ENCODE peak calls at places on chromosomes 13 and 19, in seven cellular contexts. G is adipocyte, L is AG09309, I is retinal pigment epithelial cell, W is type B pancreatic cell, H is GM04504, C is astrocyte of the spinal cord. A is an unnamed sample.

GRCh38 chr13:45928843-45929242 is 77.3 kb upstream of the SIAH3 start:
- DNase-seq in I (peak), W (no peak), G (peak), C (no peak), L (no peak), H (no peak), A (peak)

GRCh38 chr13:75705395-75705794 is 69.3 kb downstream of the LMO7 start:
- DNase-seq in L (peak), W (no peak), G (peak), C (peak), I (peak), H (peak), A (peak)

GRCh38 chr13:57629391-57629804 is 2.1 kb upstream of the PCDH17 start:
- DNase-seq in L (no peak), G (peak), C (no peak), I (no peak), H (no peak), W (no peak), A (no peak)

GRCh38 chr13:30022256-30022655 is 171.8 kb upstream of the UBL3 start:
- DNase-seq in C (no peak), L (no peak), W (no peak), H (no peak), G (no peak), I (no peak), A (no peak)

GRCh38 chr19:14325134-14325533 is 56.1 kb upstream of the ADGRE5 start:
- DNase-seq in G (no peak), I (no peak), W (no peak), C (no peak), L (no peak), H (no peak), A (no peak)

GRCh38 chr19:1567116-1567847 is 843 bp downstream of the MEX3D start:
- DNase-seq in I (no peak), H (no peak), W (no peak), G (peak), L (no peak), C (peak), A (no peak)

GRCh38 chr13:112053744-112054615 is 13.0 kb upstream of the SOX1 start:
- DNase-seq in H (no peak), W (no peak), I (no peak), L (no peak), C (no peak), G (no peak), A (no peak)

GRCh38 chr13:37701972-37702371 is 103.4 kb upstream of the POSTN start:
- DNase-seq in C (peak), G (peak), H (peak), I (no peak), W (no peak), L (peak), A (peak)

GRCh38 chr13:113890758-113891480 is 27.0 kb upstream of the GAS6 start:
- DNase-seq in C (no peak), I (no peak), L (no peak), G (no peak), H (no peak), W (no peak), A (no peak)

GRCh38 chr13:106297283-106297682 is 238.2 kb downstream of the EFNB2 start:
- DNase-seq in I (no peak), H (no peak), L (no peak), C (no peak), G (no peak), W (no peak), A (no peak)

GRCh38 chr19:35213678-35214632 is 14.6 kb downstream of the FAM187B start:
- DNase-seq in I (peak), W (no peak), C (peak), L (peak), G (peak), H (peak), A (peak)

GRCh38 chr13:47087841-47088240 is 191.0 kb upstream of the HTR2A start:
- DNase-seq in H (peak), G (peak), C (peak), W (no peak), I (no peak), L (peak), A (no peak)

GRCh38 chr19:55156202-55157063 is 1.1 kb downstream of the TNNI3 start:
- DNase-seq in I (no peak), W (no peak), L (no peak), H (peak), G (no peak), C (no peak), A (peak)

GRCh38 chr13:80962855-80963254 is 621.9 kb upstream of the SPRY2 start:
- DNase-seq in W (no peak), I (no peak), H (no peak), C (no peak), G (peak), L (no peak), A (peak)

GRCh38 chr13:104132849-104133248 is 1066.6 kb upstream of the SLC10A2 start:
- DNase-seq in W (no peak), C (no peak), L (no peak), G (no peak), I (no peak), H (no peak), A (no peak)

GRCh38 chr19:30063184-30064020 is 121.4 kb downstream of the URI1 start:
- DNase-seq in L (no peak), H (no peak), C (no peak), G (no peak), I (no peak), W (no peak), A (no peak)

GRCh38 chr13:73715114-73715909 is 418.9 kb downstream of the KLF12 start:
- DNase-seq in H (no peak), L (no peak), G (no peak), W (no peak), I (no peak), C (no peak), A (no peak)

GRCh38 chr13:93227906-93228801 is 1.5 kb downstream of the GPC6 start:
- DNase-seq in I (peak), C (peak), L (peak), W (peak), H (peak), G (peak), A (peak)

GRCh38 chr13:52127783-52128702 is 830 bp downstream of the NEK5 start:
- DNase-seq in H (peak), G (peak), I (no peak), L (no peak), W (peak), C (peak), A (peak)

GRCh38 chr19:15264061-15264932 is 32.0 kb upstream of the EPHX3 start:
- DNase-seq in W (peak), C (peak), H (no peak), L (no peak), I (no peak), G (peak), A (peak)

GRCh38 chr13:21322304-21322965 is 136.7 kb downstream of the ZDHHC20 start:
- DNase-seq in W (no peak), L (no peak), I (no peak), C (no peak), G (no peak), H (no peak), A (no peak)

GRCh38 chr19:38263696-38264485 is 482 bp upstream of the SPINT2 start:
- DNase-seq in W (no peak), C (peak), H (no peak), L (no peak), I (peak), G (peak), A (peak)

GRCh38 chr19:6387372-6387771 is 5.6 kb downstream of the GTF2F1 start:
- DNase-seq in W (no peak), I (no peak), C (no peak), G (no peak), H (no peak), L (no peak), A (no peak)

GRCh38 chr13:99481357-99481756 is 19.9 kb upstream of the TM9SF2 start:
- DNase-seq in L (no peak), I (no peak), G (no peak), H (no peak), C (no peak), W (no peak), A (no peak)

GRCh38 chr19:46639356-46640061 is 3.5 kb upstream of the GNG8 start:
- DNase-seq in G (peak), W (peak), L (no peak), H (peak), C (no peak), I (no peak), A (no peak)

GRCh38 chr19:33667141-33667540 is 45.4 kb downstream of the CHST8 start:
- DNase-seq in C (no peak), H (no peak), W (no peak), L (no peak), I (no peak), G (no peak), A (no peak)

GRCh38 chr19:17259118-17259780 is 5.3 kb downstream of the USHBP1 start:
- DNase-seq in G (no peak), H (no peak), C (peak), I (no peak), L (no peak), W (no peak), A (no peak)

GRCh38 chr13:48233097-48233885 is at the start of gene ITM2B:
- DNase-seq in C (peak), I (no peak), H (no peak), L (no peak), W (peak), G (peak), A (peak)

A was measured in PC-3.